ENCODE peak calls at places on chromosomes 5 and 9, in five cellular contexts. Z is OCI-LY7, O is substantia nigra, F is AML-193, X is left ventricle myocardium superior. M is an unnamed sample.

GRCh38 chr5:26192496-26192895 is 845.9 kb downstream of the CDH9 start:
- DNase-seq in F (no peak), Z (no peak), O (no peak), X (no peak), M (no peak)

GRCh38 chr5:38463634-38464521 is 92.6 kb downstream of the LIFR start:
- DNase-seq in X (no peak), Z (no peak), F (no peak), O (no peak), M (no peak)

GRCh38 chr9:6827370-6827949 is 69.7 kb downstream of the KDM4C start:
- DNase-seq in O (no peak), F (peak), X (no peak), Z (peak), M (no peak)

GRCh38 chr9:127195976-127196825 is 68.4 kb upstream of the GARNL3 start:
- DNase-seq in Z (no peak), O (no peak), F (no peak), X (no peak), M (no peak)

GRCh38 chr9:15243086-15243485 is 63.9 kb downstream of the TTC39B start:
- DNase-seq in F (no peak), O (no peak), X (no peak), Z (no peak), M (no peak)

GRCh38 chr5:14341571-14342225 is 198.6 kb downstream of the TRIO start:
- DNase-seq in Z (peak), F (no peak), X (no peak), O (no peak), M (no peak)

GRCh38 chr5:30539004-30539634 is 654.4 kb upstream of the CDH6 start:
- DNase-seq in O (no peak), Z (no peak), X (peak), F (no peak), M (no peak)

GRCh38 chr9:87343816-87344438 is 153.7 kb upstream of the DAPK1 start:
- DNase-seq in F (no peak), X (no peak), Z (no peak), O (no peak), M (no peak)

GRCh38 chr9:97990259-97990658 is 7.1 kb downstream of the ANP32B start:
- DNase-seq in F (no peak), O (no peak), Z (no peak), X (no peak), M (no peak)

GRCh38 chr9:115553082-115553481 is 435.1 kb upstream of the TNC start:
- DNase-seq in O (no peak), X (no peak), F (no peak), Z (no peak), M (no peak)

GRCh38 chr5:14739538-14739937 is 75.0 kb downstream of the OTULIN start:
- DNase-seq in X (peak), F (no peak), Z (no peak), O (no peak), M (no peak)

GRCh38 chr5:36270175-36270574 is 28.4 kb upstream of the NADK2 start:
- DNase-seq in O (no peak), X (no peak), Z (no peak), F (no peak), M (no peak)

GRCh38 chr9:133738039-133738805 is at the start of gene SARDH:
- DNase-seq in Z (peak), X (peak), O (no peak), F (peak), M (no peak)

GRCh38 chr5:57033103-57033502 is 81.2 kb upstream of the MIER3 start:
- DNase-seq in Z (no peak), O (no peak), F (no peak), X (no peak), M (no peak)

GRCh38 chr5:161009817-161010216 is 157.8 kb upstream of the ATP10B start:
- DNase-seq in O (no peak), F (no peak), X (no peak), Z (no peak), M (no peak)

GRCh38 chr5:104016650-104017049 is 454.1 kb upstream of the NUDT12 start:
- DNase-seq in Z (no peak), X (no peak), O (no peak), F (no peak), M (no peak)

GRCh38 chr9:135536166-135536565 is 9.8 kb upstream of the OBP2A start:
- DNase-seq in X (no peak), O (no peak), Z (no peak), F (no peak), M (no peak)

GRCh38 chr5:164184158-164184557 is 678.7 kb downstream of the MAT2B start:
- DNase-seq in F (no peak), Z (no peak), X (no peak), O (no peak), M (no peak)

GRCh38 chr5:163306421-163306820 is 131.0 kb upstream of the CCNG1 start:
- DNase-seq in Z (peak), O (no peak), X (no peak), F (peak), M (no peak)

GRCh38 chr5:178372091-178372695 is 139.6 kb upstream of the PHYKPL start:
- DNase-seq in F (no peak), Z (no peak), X (no peak), O (no peak), M (no peak)

GRCh38 chr5:134555223-134555790 is 29.8 kb downstream of the JADE2 start:
- DNase-seq in X (no peak), Z (no peak), O (no peak), F (no peak), M (no peak)

GRCh38 chr5:168269950-168270349 is 21.5 kb upstream of the WWC1 start:
- DNase-seq in F (no peak), X (no peak), Z (no peak), O (no peak), M (no peak)

GRCh38 chr5:43121565-43122484 is 1.1 kb downstream of the ZNF131 start:
- DNase-seq in F (no peak), X (no peak), O (no peak), Z (peak), M (no peak)

GRCh38 chr5:135429886-135430437 is 17.2 kb downstream of the DCANP1 start:
- DNase-seq in Z (no peak), F (no peak), O (no peak), X (no peak), M (no peak)

GRCh38 chr9:136587145-136587943 is 41.5 kb upstream of the NOTCH1 start:
- DNase-seq in F (peak), O (peak), X (peak), Z (no peak), M (no peak)

GRCh38 chr5:130126748-130127147 is 222.5 kb downstream of the CHSY3 start:
- DNase-seq in Z (no peak), F (no peak), X (no peak), O (no peak), M (no peak)

GRCh38 chr9:97923529-97924108 is 1.3 kb upstream of the TRMO start:
- DNase-seq in Z (peak), X (peak), O (peak), F (peak), M (no peak)

GRCh38 chr9:98288876-98289275 is 33.4 kb upstream of the TBC1D2 start:
- DNase-seq in F (no peak), X (no peak), O (no peak), Z (no peak), M (no peak)

GRCh38 chr9:99140685-99141314 is 35.9 kb downstream of the TGFBR1 start:
- DNase-seq in X (no peak), F (peak), O (peak), Z (peak), M (no peak)

GRCh38 chr9:90054810-90055209 is 450.0 kb downstream of the GADD45G start:
- DNase-seq in X (no peak), Z (no peak), O (no peak), F (no peak), M (no peak)

GRCh38 chr9:94593459-94594345 is at the start of gene FBP2:
- DNase-seq in F (no peak), Z (no peak), O (no peak), X (no peak), M (no peak)

GRCh38 chr5:165187815-165188214 is 1682.4 kb downstream of the MAT2B start:
- DNase-seq in O (no peak), Z (no peak), F (peak), X (no peak), M (no peak)

M was measured in amygdala.